ENCODE peak calls at places on chromosomes 4 and X, in four cellular contexts. One of them, this sample, is unnamed.

GRCh38 chr4:175705407-175705806 is 106.7 kb downstream of the GPM6A start:
- DNase-seq in HL-60: no peak
- DNase-seq in K562: no peak
- DNase-seq in GM12878: no peak
- DNase-seq in this sample: no peak

GRCh38 chr4:165325732-165326512 is 1.5 kb upstream of the MSMO1 start:
- DNase-seq in HL-60: no peak
- DNase-seq in K562: peak; percentile 12
- DNase-seq in GM12878: no peak
- DNase-seq in this sample: no peak

GRCh38 chr4:148089624-148090023 is 352.6 kb downstream of the NR3C2 start:
- DNase-seq in HL-60: no peak
- DNase-seq in K562: no peak
- DNase-seq in GM12878: no peak
- DNase-seq in this sample: no peak

GRCh38 chrX:69179380-69179911 is 14.2 kb upstream of the PJA1 start:
- DNase-seq in HL-60: no peak
- DNase-seq in K562: no peak
- DNase-seq in GM12878: no peak
- DNase-seq in this sample: no peak

GRCh38 chr4:156169011-156169410 is 215.3 kb upstream of the CTSO start:
- DNase-seq in HL-60: no peak
- DNase-seq in K562: no peak
- DNase-seq in GM12878: no peak
- DNase-seq in this sample: no peak

GRCh38 chr4:62618042-62618441 is 1417.9 kb downstream of the ADGRL3 start:
- DNase-seq in HL-60: no peak
- DNase-seq in K562: no peak
- DNase-seq in GM12878: no peak
- DNase-seq in this sample: no peak

GRCh38 chrX:148535639-148536038 is 35.2 kb downstream of the AFF2 start:
- DNase-seq in HL-60: no peak
- DNase-seq in K562: no peak
- DNase-seq in GM12878: no peak
- DNase-seq in this sample: no peak

GRCh38 chr4:152780267-152780811 is 585 bp downstream of the ARFIP1 start:
- DNase-seq in HL-60: peak; percentile 12
- DNase-seq in K562: peak; percentile 14
- DNase-seq in GM12878: no peak
- DNase-seq in this sample: no peak

GRCh38 chr4:185039508-185040273 is 21.4 kb downstream of the HELT start:
- DNase-seq in HL-60: peak; percentile 59
- DNase-seq in K562: peak; percentile 72
- DNase-seq in GM12878: peak; percentile 23
- DNase-seq in this sample: peak; percentile 42

GRCh38 chrX:47723689-47724088 is 64.7 kb upstream of the UXT start:
- DNase-seq in HL-60: no peak
- DNase-seq in K562: no peak
- DNase-seq in GM12878: no peak
- DNase-seq in this sample: no peak

GRCh38 chr4:6343950-6344408 is 74.3 kb downstream of the WFS1 start:
- DNase-seq in HL-60: no peak
- DNase-seq in K562: peak; percentile 32
- DNase-seq in GM12878: no peak
- DNase-seq in this sample: no peak

GRCh38 chr4:37628977-37629609 is 57.1 kb downstream of the RELL1 start:
- DNase-seq in HL-60: peak; percentile 24
- DNase-seq in K562: peak; percentile 41
- DNase-seq in GM12878: no peak
- DNase-seq in this sample: no peak

GRCh38 chr4:73698217-73698616 is 42.2 kb upstream of the CXCL8 start:
- DNase-seq in HL-60: no peak
- DNase-seq in K562: no peak
- DNase-seq in GM12878: no peak
- DNase-seq in this sample: no peak

GRCh38 chrX:70769659-70770232 is 138.8 kb downstream of the TEX11 start:
- DNase-seq in HL-60: no peak
- DNase-seq in K562: no peak
- DNase-seq in GM12878: no peak
- DNase-seq in this sample: no peak

GRCh38 chr4:2733001-2733843 is 22.9 kb downstream of the TNIP2 start:
- DNase-seq in HL-60: no peak
- DNase-seq in K562: no peak
- DNase-seq in GM12878: no peak
- DNase-seq in this sample: no peak

GRCh38 chr4:24794916-24795665 is at the start of gene SOD3:
- DNase-seq in HL-60: no peak
- DNase-seq in K562: peak; percentile 50
- DNase-seq in GM12878: no peak
- DNase-seq in this sample: no peak

GRCh38 chr4:16706251-16706650 is 192.2 kb downstream of the LDB2 start:
- DNase-seq in HL-60: no peak
- DNase-seq in K562: no peak
- DNase-seq in GM12878: no peak
- DNase-seq in this sample: no peak

GRCh38 chr4:127624176-127624575 is 8.6 kb upstream of the INTU start:
- DNase-seq in HL-60: no peak
- DNase-seq in K562: no peak
- DNase-seq in GM12878: no peak
- DNase-seq in this sample: no peak

GRCh38 chr4:127618427-127618826 is 14.3 kb upstream of the INTU start:
- DNase-seq in HL-60: no peak
- DNase-seq in K562: no peak
- DNase-seq in GM12878: no peak
- DNase-seq in this sample: no peak

GRCh38 chr4:127622621-127622922 is 10.2 kb upstream of the INTU start:
- DNase-seq in HL-60: no peak
- DNase-seq in K562: no peak
- DNase-seq in GM12878: no peak
- DNase-seq in this sample: no peak

GRCh38 chr4:127623755-127624087 is 9.0 kb upstream of the INTU start:
- DNase-seq in HL-60: no peak
- DNase-seq in K562: no peak
- DNase-seq in GM12878: no peak
- DNase-seq in this sample: no peak

GRCh38 chr4:127622923-127623754 is 9.6 kb upstream of the INTU start:
- DNase-seq in HL-60: no peak
- DNase-seq in K562: no peak
- DNase-seq in GM12878: no peak
- DNase-seq in this sample: no peak
- TF ChIP-seq POLR2AphosphoS5 in HL-60: no peak
- TF ChIP-seq POLR2AphosphoS5 in K562: no peak
- TF ChIP-seq POLR2AphosphoS5 in GM12878: no peak
- TF ChIP-seq POLR2AphosphoS5 in this sample: no peak

DNA sequence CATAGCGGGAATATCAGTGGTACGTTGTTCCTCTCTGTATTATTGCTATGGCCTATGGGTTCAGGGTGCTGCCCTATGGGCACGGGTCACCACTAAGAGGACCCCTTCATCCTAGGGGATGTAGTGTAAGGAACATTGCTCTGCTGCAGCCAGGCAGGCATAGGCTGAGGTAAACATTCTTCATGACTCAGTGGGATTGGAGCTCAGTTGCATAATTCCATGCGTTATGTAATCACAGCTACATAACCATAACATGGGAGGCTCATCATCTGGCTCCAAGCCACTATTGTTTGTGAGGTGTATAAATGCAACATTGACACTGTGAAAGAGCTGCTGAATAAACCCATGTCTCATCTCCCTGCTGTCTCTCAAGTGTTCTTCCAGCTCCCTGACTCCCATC is 375.2 kb downstream of the MAGEE1 start:
- DNase-seq in HL-60: no peak
- DNase-seq in K562: no peak
- DNase-seq in GM12878: no peak
- DNase-seq in this sample: no peak
- TF ChIP-seq SPI1 in HL-60: no peak
- TF ChIP-seq SPI1 in K562: no peak
- TF ChIP-seq SPI1 in GM12878: no peak
- TF ChIP-seq SPI1 in this sample: no peak

GRCh38 chr4:87030606-87031441 is 96.0 kb downstream of the AFF1 start:
- DNase-seq in HL-60: no peak
- DNase-seq in K562: no peak
- DNase-seq in GM12878: no peak
- DNase-seq in this sample: no peak

GRCh38 chr4:87033902-87034301 is 99.1 kb downstream of the AFF1 start:
- DNase-seq in HL-60: no peak
- DNase-seq in K562: peak; percentile 39
- DNase-seq in GM12878: no peak
- DNase-seq in this sample: no peak

GRCh38 chr4:87034527-87034926 is 99.7 kb downstream of the AFF1 start:
- DNase-seq in HL-60: no peak
- DNase-seq in K562: no peak
- DNase-seq in GM12878: no peak
- DNase-seq in this sample: no peak

GRCh38 chr4:87031946-87032345 is 97.1 kb downstream of the AFF1 start:
- DNase-seq in HL-60: no peak
- DNase-seq in K562: no peak
- DNase-seq in GM12878: no peak
- DNase-seq in this sample: no peak

GRCh38 chr4:87032884-87033533 is 98.2 kb downstream of the AFF1 start:
- DNase-seq in HL-60: no peak
- DNase-seq in K562: no peak
- DNase-seq in GM12878: no peak
- DNase-seq in this sample: no peak
- TF ChIP-seq POLR2AphosphoS5 in HL-60: no peak
- TF ChIP-seq POLR2AphosphoS5 in K562: no peak
- TF ChIP-seq POLR2AphosphoS5 in GM12878: no peak
- TF ChIP-seq POLR2AphosphoS5 in this sample: no peak

DNA sequence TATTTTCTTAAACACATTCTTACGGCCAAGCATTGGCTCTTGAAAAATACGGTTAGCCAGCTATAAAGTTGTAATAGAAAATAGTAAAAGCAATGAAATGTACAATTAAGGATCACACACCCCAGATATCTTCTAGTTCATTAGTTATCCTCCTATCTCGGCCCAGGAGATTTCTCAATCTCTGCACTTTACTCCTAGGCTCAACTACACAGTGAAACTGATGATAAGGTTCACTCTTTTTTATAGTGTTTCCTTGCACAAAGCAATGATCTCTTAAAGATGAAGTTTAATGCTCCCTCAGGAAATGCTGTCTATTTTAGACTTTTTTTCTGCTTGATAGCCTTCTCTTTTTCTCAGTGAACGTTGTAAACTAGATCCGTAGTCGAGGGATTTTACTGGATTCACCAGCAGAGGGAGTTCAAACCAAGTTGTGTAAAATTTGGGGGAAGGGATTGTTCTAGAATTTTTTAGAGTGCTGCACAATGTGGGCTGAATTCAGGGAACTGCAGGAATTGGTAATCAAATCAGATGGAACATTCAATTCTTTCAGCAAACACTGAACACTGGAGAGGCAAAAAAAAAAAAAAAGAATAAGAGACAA is 269.5 kb downstream of the GBA3 start:
- DNase-seq in HL-60: peak; percentile 2
- DNase-seq in K562: peak; percentile 7
- DNase-seq in GM12878: no peak
- DNase-seq in this sample: no peak
- TF ChIP-seq SPI1 in HL-60: no peak
- TF ChIP-seq SPI1 in K562: no peak
- TF ChIP-seq SPI1 in GM12878: no peak
- TF ChIP-seq SPI1 in this sample: no peak

DNA sequence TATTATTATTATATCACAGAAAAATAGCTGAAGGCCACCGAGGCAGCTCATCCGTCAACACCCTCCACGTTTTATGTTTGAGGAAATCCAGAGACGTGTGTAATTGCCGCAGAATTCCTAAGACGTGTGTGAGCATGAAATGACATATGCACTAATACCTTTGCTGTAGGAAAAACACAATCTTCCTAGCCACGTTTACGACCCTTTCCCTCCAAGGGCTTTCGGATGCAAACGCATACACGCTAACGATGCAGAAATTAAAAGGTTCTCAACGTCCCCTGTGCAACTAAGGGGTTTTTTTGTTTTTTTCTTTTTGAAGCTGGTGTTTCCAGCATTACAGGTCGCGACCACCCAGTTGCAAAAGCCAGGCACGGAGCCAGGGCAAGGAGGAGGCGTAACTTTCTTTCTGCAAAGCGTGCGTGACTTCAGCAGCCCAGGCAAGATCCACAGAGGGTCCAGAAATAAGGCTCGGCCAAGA is 33.8 kb downstream of the CRLF2 start:
- DNase-seq in HL-60: no peak
- DNase-seq in K562: no peak
- DNase-seq in GM12878: no peak
- DNase-seq in this sample: no peak
- TF ChIP-seq POLR2AphosphoS5 in HL-60: no peak
- TF ChIP-seq POLR2AphosphoS5 in K562: no peak
- TF ChIP-seq POLR2AphosphoS5 in GM12878: no peak
- TF ChIP-seq POLR2AphosphoS5 in this sample: no peak

GRCh38 chrX:23907496-23908218 is at the start of the genes APOO and CXorf58:
- DNase-seq in HL-60: peak; percentile 80
- DNase-seq in K562: peak; percentile 88
- DNase-seq in GM12878: peak; percentile 54
- DNase-seq in this sample: peak; percentile 64
- TF ChIP-seq SPI1 in HL-60: no peak
- TF ChIP-seq SPI1 in K562: no peak
- TF ChIP-seq SPI1 in GM12878: no peak
- TF ChIP-seq SPI1 in this sample: no peak

GRCh38 chr4:183797041-183797444 is 108.1 kb upstream of the STOX2 start:
- DNase-seq in HL-60: no peak
- DNase-seq in K562: no peak
- DNase-seq in GM12878: no peak
- DNase-seq in this sample: no peak
- TF ChIP-seq POLR2AphosphoS5 in HL-60: no peak
- TF ChIP-seq POLR2AphosphoS5 in K562: no peak
- TF ChIP-seq POLR2AphosphoS5 in GM12878: no peak
- TF ChIP-seq POLR2AphosphoS5 in this sample: no peak

GRCh38 chrX:136130931-136131843 is 16.1 kb upstream of the FHL1 start:
- DNase-seq in HL-60: no peak
- DNase-seq in K562: no peak
- DNase-seq in GM12878: no peak
- DNase-seq in this sample: no peak
- TF ChIP-seq SPI1 in HL-60: no peak
- TF ChIP-seq SPI1 in K562: no peak
- TF ChIP-seq SPI1 in GM12878: no peak
- TF ChIP-seq SPI1 in this sample: no peak

GRCh38 chr4:110619401-110620247 is 3.3 kb downstream of the PITX2 start:
- DNase-seq in HL-60: no peak
- DNase-seq in K562: no peak
- DNase-seq in GM12878: no peak
- DNase-seq in this sample: no peak
- TF ChIP-seq POLR2AphosphoS5 in HL-60: no peak
- TF ChIP-seq POLR2AphosphoS5 in K562: no peak
- TF ChIP-seq POLR2AphosphoS5 in GM12878: no peak
- TF ChIP-seq POLR2AphosphoS5 in this sample: no peak

DNA sequence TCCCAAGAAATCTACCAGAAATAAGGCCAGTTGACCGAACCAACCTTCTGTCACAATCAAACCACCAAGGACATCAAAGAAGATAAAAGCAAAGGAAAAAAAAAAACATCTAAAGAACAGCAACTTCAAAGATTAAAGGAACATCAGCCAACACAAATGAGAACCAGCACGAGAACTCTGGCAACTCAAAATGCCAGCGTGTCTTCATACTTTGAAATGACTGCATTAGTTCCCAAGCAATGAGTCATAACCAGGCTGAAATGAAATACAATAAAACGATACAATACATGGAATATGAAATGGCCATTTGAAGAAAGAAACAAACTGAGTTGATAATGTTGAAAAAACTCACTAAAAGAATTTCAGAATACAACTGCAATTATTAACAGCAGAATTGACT is 611.6 kb upstream of the GRIA3 start:
- DNase-seq in HL-60: no peak
- DNase-seq in K562: no peak
- DNase-seq in GM12878: no peak
- DNase-seq in this sample: no peak
- TF ChIP-seq SPI1 in HL-60: no peak
- TF ChIP-seq SPI1 in K562: no peak
- TF ChIP-seq SPI1 in GM12878: no peak
- TF ChIP-seq SPI1 in this sample: no peak